ENCODE peak calls at places on chromosomes 11 and 22, in eight cellular contexts. N, D, Z, H, L, V, E and P are unnamed samples.

GRCh38 chr22:35353318-35353717 is 27.6 kb upstream of the HMOX1 start:
- DNase-seq in N (no peak), D (no peak), Z (no peak), H (no peak), L (no peak), V (no peak), E (no peak), P (peak; percentile 71)

GRCh38 chr11:126416542-126417090 is 61.1 kb downstream of the ST3GAL4 start:
- DNase-seq in N (peak; percentile 84), D (peak; percentile 95), Z (peak; percentile 68), H (peak; percentile 94), L (peak; percentile 95), V (peak; percentile 38), E (peak; percentile 77), P (peak; percentile 96)

GRCh38 chr22:22408269-22408668 is 100.3 kb downstream of the ZNF280B start:
- DNase-seq in N (no peak), D (no peak), Z (no peak), H (no peak), L (no peak), V (no peak), E (no peak), P (no peak)

GRCh38 chr11:33448461-33449130 is 191.4 kb downstream of the HIPK3 start:
- DNase-seq in N (no peak), D (peak; percentile 75), Z (peak; percentile 34), H (no peak), L (no peak), V (no peak), E (no peak), P (no peak)

GRCh38 chr11:129380413-129380812 is 4.8 kb downstream of the BARX2 start:
- DNase-seq in N (no peak), D (no peak), Z (no peak), H (no peak), L (no peak), V (no peak), E (no peak), P (no peak)

GRCh38 chr22:27045103-27045940 is 387.9 kb downstream of the MIAT start:
- DNase-seq in N (peak; percentile 7), D (peak; percentile 74), Z (peak; percentile 36), H (no peak), L (no peak), V (peak; percentile 27), E (peak; percentile 62), P (no peak)

GRCh38 chr11:9651481-9651880 is 12.4 kb upstream of the SWAP70 start:
- DNase-seq in N (no peak), D (no peak), Z (no peak), H (no peak), L (no peak), V (no peak), E (no peak), P (no peak)

GRCh38 chr11:134253189-134253993 is at the start of the genes ACAD8 and THYN1:
- DNase-seq in N (peak; percentile 96), D (peak; percentile 98), Z (peak; percentile 95), H (peak; percentile 97), L (peak; percentile 99), V (peak; percentile 99), E (peak; percentile 99), P (peak; percentile 99)

GRCh38 chr11:39786281-39786680 is 1673.2 kb downstream of the LRRC4C start:
- DNase-seq in N (no peak), D (no peak), Z (no peak), H (no peak), L (no peak), V (no peak), E (no peak), P (peak; percentile 51)

GRCh38 chr11:61367406-61367805 is 5.2 kb downstream of the TMEM138 start:
- DNase-seq in N (no peak), D (no peak), Z (no peak), H (no peak), L (no peak), V (no peak), E (no peak), P (no peak)

GRCh38 chr11:44619931-44620725 is 54.7 kb downstream of the CD82 start:
- DNase-seq in N (no peak), D (no peak), Z (no peak), H (peak; percentile 18), L (no peak), V (no peak), E (no peak), P (no peak)

GRCh38 chr22:31738566-31738965 is 11.4 kb downstream of the PRR14L start:
- DNase-seq in N (no peak), D (peak; percentile 23), Z (no peak), H (no peak), L (no peak), V (no peak), E (peak; percentile 13), P (no peak)

GRCh38 chr11:16195659-16196058 is 160.7 kb downstream of the SOX6 start:
- DNase-seq in N (peak; percentile 6), D (peak; percentile 45), Z (peak; percentile 65), H (no peak), L (no peak), V (peak; percentile 67), E (no peak), P (no peak)

GRCh38 chr11:3933165-3933628 is 77.7 kb downstream of the STIM1 start:
- DNase-seq in N (no peak), D (no peak), Z (no peak), H (no peak), L (no peak), V (no peak), E (no peak), P (no peak)

DNA sequence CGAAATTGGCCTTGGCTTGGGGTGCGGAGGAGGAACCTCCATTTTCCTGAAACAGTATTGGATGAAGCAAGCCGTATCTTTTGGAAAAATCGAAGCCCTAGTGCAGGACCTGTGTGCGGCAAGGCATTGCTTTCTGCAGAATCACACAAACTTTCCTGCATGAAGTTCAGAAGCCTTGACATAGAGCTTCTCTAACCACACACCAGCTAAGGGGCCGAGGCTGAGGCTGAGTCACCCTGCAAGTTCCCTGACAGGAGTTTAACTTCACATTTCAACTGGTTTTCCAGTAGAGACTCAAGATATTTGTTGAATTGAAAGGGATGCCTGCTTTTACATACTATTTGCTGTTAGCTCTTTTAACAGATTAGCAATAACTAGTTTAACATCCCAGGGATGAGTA is 67.8 kb downstream of the TCF20 start:
- DNase-seq in N (peak; percentile 46), D (no peak), Z (peak; percentile 67), H (no peak), L (no peak), V (peak; percentile 11), E (peak; percentile 16), P (no peak)
- H3K36me3 ChIP-seq in N (no peaks in the 10 kb centered on the region), D (no peaks in the 10 kb centered on the region), Z (peaks cover 4% of the 10 kb centered on the region), H (no peaks in the 10 kb centered on the region), L (no peaks in the 10 kb centered on the region), V (no peaks in the 10 kb centered on the region), E (no peaks in the 10 kb centered on the region), P (no peaks in the 10 kb centered on the region)

DNA sequence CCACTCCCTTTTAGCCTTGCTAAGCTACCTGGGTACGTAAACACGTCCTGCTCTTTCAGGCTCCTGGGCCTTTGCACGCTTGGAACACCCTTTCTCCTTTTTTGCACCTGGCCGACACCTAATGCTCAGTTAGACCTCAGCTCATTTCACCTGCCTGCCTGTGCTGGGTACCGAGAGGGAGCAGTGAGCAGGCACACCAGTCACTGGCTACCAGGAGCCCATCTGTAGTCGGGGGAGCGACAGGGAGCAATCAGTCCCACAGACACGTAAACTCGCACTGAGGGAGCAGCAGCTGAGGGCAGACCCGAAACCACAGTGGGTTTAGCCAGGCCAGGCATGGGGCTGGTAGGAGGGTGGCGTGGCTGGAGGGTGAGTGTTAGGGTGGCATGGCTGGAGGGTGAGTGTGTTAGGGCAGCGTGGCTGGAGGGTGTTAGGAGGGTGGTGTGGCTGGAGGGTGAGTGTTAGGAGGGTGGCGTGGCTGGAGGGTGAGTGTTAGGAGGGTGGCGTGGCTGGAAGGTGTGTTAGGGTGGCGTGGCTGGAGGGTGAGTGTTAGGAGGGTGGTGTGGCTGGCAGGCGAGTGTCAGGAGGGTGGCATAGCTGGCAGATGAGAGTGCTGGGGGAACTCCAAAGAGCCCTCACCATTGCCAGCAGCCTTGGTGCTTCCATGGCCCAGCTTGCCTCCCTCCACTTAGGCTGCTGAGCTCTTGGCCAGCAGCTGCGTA is 6.4 kb upstream of the GTSE1 start:
- DNase-seq in N (no peak), D (no peak), Z (no peak), H (no peak), L (no peak), V (no peak), E (no peak), P (no peak)
- H3K9ac ChIP-seq in N (no peak overlapping the region), D (no peak overlapping the region), Z (no peak overlapping the region), H (no peak overlapping the region), L (no peak overlapping the region), V (no peak overlapping the region), E (no peak overlapping the region), P (no peak overlapping the region)

GRCh38 chr11:64220798-64221197 is 5.2 kb downstream of the TRPT1 start:
- DNase-seq in N (no peak), D (no peak), Z (no peak), H (no peak), L (no peak), V (no peak), E (no peak), P (no peak)

GRCh38 chr11:64220271-64220670 is 5.7 kb downstream of the TRPT1 start:
- DNase-seq in N (no peak), D (no peak), Z (no peak), H (no peak), L (peak; percentile 0), V (no peak), E (no peak), P (peak; percentile 72)

GRCh38 chr11:64224151-64224890 is 1.7 kb downstream of the TRPT1 start:
- DNase-seq in N (no peak), D (no peak), Z (no peak), H (no peak), L (no peak), V (no peak), E (no peak), P (peak; percentile 80)

GRCh38 chr11:64223001-64223651 is 2.9 kb downstream of the TRPT1 start:
- DNase-seq in N (no peak), D (no peak), Z (no peak), H (peak; percentile 40), L (no peak), V (no peak), E (no peak), P (peak; percentile 75)

DNA sequence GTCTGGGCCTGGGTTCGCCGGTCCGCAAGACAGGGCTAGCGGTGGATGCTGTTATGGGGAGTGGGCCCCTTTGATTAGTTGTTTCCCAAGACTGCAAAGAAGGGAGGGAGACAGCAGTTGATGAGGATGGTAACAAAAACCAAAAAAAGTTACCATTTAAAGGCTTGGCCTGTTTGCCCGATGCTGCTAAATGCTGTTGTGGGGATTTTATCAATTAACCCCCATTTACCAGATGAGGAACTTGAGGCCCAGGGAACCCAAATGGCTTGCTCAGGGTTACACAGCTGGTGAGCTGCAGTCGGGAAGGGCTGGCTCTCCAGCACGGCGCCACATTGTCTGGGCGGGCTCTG is 3.4 kb downstream of the TRPT1 start:
- DNase-seq in N (no peak), D (peak; percentile 37), Z (no peak), H (no peak), L (no peak), V (no peak), E (no peak), P (no peak)
- H3K36me3 ChIP-seq in N (peaks cover 14% of the 10 kb centered on the region), D (no peaks in the 10 kb centered on the region), Z (peaks cover 5% of the 10 kb centered on the region), H (no peaks in the 10 kb centered on the region), L (no peaks in the 10 kb centered on the region), V (no peaks in the 10 kb centered on the region), E (no peaks in the 10 kb centered on the region), P (no peaks in the 10 kb centered on the region)

DNA sequence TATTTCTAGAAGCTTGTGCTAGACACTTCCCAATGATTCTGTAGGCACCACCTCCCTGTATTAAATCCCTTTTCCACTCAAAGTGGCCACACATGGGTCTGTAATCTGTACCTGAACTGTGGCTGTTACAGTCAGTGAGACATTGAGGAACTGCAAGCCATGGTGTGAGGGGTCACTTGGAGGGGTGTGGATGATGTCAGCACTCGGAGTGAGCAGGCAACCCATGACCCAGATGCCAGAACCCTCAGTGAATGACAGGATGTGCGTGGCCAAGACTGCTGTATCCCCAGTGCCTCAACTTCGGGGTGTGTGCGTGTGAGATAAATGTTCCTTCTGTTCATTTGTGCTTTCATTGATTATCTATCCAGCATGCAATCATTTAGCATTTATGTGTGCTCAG is 14.7 kb upstream of the SHANK3 start:
- DNase-seq in N (peak; percentile 41), D (no peak), Z (peak; percentile 5), H (no peak), L (no peak), V (no peak), E (no peak), P (no peak)
- H3K9ac ChIP-seq in N (no peak overlapping the region), D (no peak overlapping the region), Z (no peak overlapping the region), H (no peak overlapping the region), L (no peak overlapping the region), V (no peak overlapping the region), E (no peak overlapping the region), P (no peak overlapping the region)